ENCODE peak calls at places on chromosome 15, in ten cellular contexts. S is anterior cingulate cortex; H is NCI-H1694; Q is hypothalamus; O is progenitor cell of endocrine pancreas; A is stimulated activated CD4-positive, alpha-beta T cell treated with anti-CD3 and anti-CD28 coated beads, Interleukin-4, amount 100 ng/mL, for 1 hour; W is posterior vena cava; X is activated CD4-positive, alpha-beta T cell treated with anti-CD3 and anti-CD28 coated beads, Interleukin-2, amount 50 U/mL, for 24 hours; D is midbrain; V is mesenchymal stem cell. G is an unnamed sample.

GRCh38 chr15:100167884-100168375 is 173.8 kb downstream of the ADAMTS17 start:
- DNase-seq in X (no peak), H (no peak), V (no peak), A (no peak), S (peak; percentile 27), W (no peak), Q (no peak), O (no peak), D (no peak), G (no peak)

GRCh38 chr15:90414408-90415028 is 26.5 kb downstream of the IQGAP1 start:
- DNase-seq in D (no peak), O (no peak), H (no peak), W (no peak), S (no peak), X (no peak), A (no peak), V (peak; percentile 94), Q (no peak), G (no peak)

GRCh38 chr15:51060058-51060598 is 34.6 kb downstream of the TNFAIP8L3 start:
- DNase-seq in O (no peak), A (no peak), V (no peak), X (no peak), H (no peak), S (no peak), Q (no peak), W (no peak), D (no peak), G (no peak)

GRCh38 chr15:37819191-37819590 is 115.2 kb upstream of the TMCO5A start:
- DNase-seq in S (no peak), D (no peak), Q (no peak), H (no peak), V (peak; percentile 51), O (no peak), X (no peak), A (no peak), W (no peak), G (no peak)

GRCh38 chr15:100768501-100768931 is 111.1 kb upstream of the ALDH1A3 start:
- DNase-seq in X (no peak), W (peak; percentile 58), D (no peak), O (no peak), A (no peak), Q (no peak), H (no peak), V (no peak), S (no peak), G (no peak)

GRCh38 chr15:53644681-53645080 is 114.8 kb downstream of the WDR72 start:
- DNase-seq in D (no peak), A (no peak), Q (no peak), H (no peak), X (no peak), S (no peak), O (no peak), W (no peak), V (no peak), G (no peak)

GRCh38 chr15:31272558-31273257 is 53.9 kb upstream of the KLF13 start:
- DNase-seq in A (no peak), O (no peak), V (no peak), X (no peak), H (no peak), W (peak; percentile 56), Q (no peak), S (no peak), D (no peak), G (no peak)

GRCh38 chr15:61036121-61036520 is 193.0 kb downstream of the RORA start:
- DNase-seq in H (no peak), V (no peak), O (no peak), X (no peak), Q (no peak), D (no peak), A (no peak), W (no peak), S (no peak), G (peak; percentile 1)

GRCh38 chr15:39144613-39145012 is 436.3 kb upstream of the THBS1 start:
- DNase-seq in D (no peak), S (no peak), O (no peak), Q (no peak), V (no peak), X (no peak), A (no peak), W (no peak), H (no peak), G (no peak)

GRCh38 chr15:67854358-67854757 is 14.5 kb upstream of the RNU6-1 start:
- DNase-seq in W (no peak), V (no peak), A (no peak), D (no peak), X (no peak), H (no peak), Q (no peak), S (no peak), O (no peak), G (no peak)

GRCh38 chr15:80070840-80071239 is 11.4 kb downstream of the ZFAND6 start:
- DNase-seq in S (no peak), W (no peak), X (no peak), O (no peak), A (no peak), Q (no peak), V (peak; percentile 62), D (peak; percentile 23), H (no peak), G (peak; percentile 33)

GRCh38 chr15:87752250-87752951 is 504.1 kb downstream of the NTRK3 start:
- DNase-seq in A (no peak), W (no peak), Q (no peak), O (no peak), V (peak; percentile 69), X (no peak), H (no peak), S (no peak), D (no peak), G (no peak)

GRCh38 chr15:49270541-49271421 is 100.7 kb downstream of the GALK2 start:
- DNase-seq in D (no peak), H (no peak), O (no peak), X (no peak), Q (no peak), V (no peak), W (peak; percentile 84), S (no peak), A (no peak), G (no peak)

GRCh38 chr15:59174846-59175831 is 31.5 kb upstream of the LDHAL6B start:
- DNase-seq in H (peak; percentile 79), X (no peak), O (peak; percentile 17), A (peak; percentile 35), V (peak; percentile 92), Q (peak; percentile 65), S (peak; percentile 50), D (peak; percentile 78), W (no peak), G (peak; percentile 52)

GRCh38 chr15:81155375-81156218 is 21.5 kb downstream of the CFAP161 start:
- DNase-seq in D (peak; percentile 49), W (no peak), V (peak; percentile 36), S (no peak), O (no peak), A (no peak), H (peak; percentile 26), X (no peak), Q (no peak), G (peak; percentile 50)

GRCh38 chr15:80090879-80091503 is 31.5 kb downstream of the ZFAND6 start:
- DNase-seq in H (no peak), V (no peak), W (no peak), S (no peak), X (no peak), O (no peak), D (no peak), Q (no peak), A (no peak), G (no peak)

GRCh38 chr15:63088532-63089245 is 33.0 kb upstream of the LACTB start:
- DNase-seq in Q (no peak), V (peak; percentile 42), A (no peak), D (peak; percentile 5), S (no peak), X (no peak), W (no peak), H (no peak), O (no peak), G (no peak)

G was measured in HL-60.